ENCODE peak calls at places on chromosomes 11 and 22, in eight cellular contexts. K is NCI-H1417 treated with DMSO at 0.1 percent for 48 hours; Q is NCI-H1694 treated with DMSO at 0.1 percent for 48 hours; F is stimulated activated CD4-positive, alpha-beta T cell treated with anti-CD3 and anti-CD28 coated beads, TNF-alpha, amount 100 ng/mL, for 1 hour; G is K562; B is KBM-7; T is CD4-positive, alpha-beta T cell; X is stomach. S is an unnamed sample.

GRCh38 chr11:134139873-134140331 is 71.0 kb downstream of the JAM3 start:
- DNase-seq in X (peak), K (peak), F (no peak), G (peak), Q (peak), B (peak), T (peak), S (peak)

GRCh38 chr11:130609121-130610035 is 160.9 kb downstream of the ADAMTS15 start:
- DNase-seq in K (no peak), B (no peak), Q (no peak), G (peak), F (no peak), T (no peak), X (peak), S (no peak)

GRCh38 chr11:86489442-86489841 is 114.8 kb downstream of the CCDC81 start:
- DNase-seq in X (no peak), T (no peak), B (no peak), G (no peak), F (no peak), Q (no peak), K (no peak), S (no peak)

GRCh38 chr22:46684706-46685105 is 53.3 kb downstream of the CERK start:
- DNase-seq in K (no peak), B (peak), X (peak), G (no peak), F (no peak), Q (no peak), T (no peak), S (no peak)

GRCh38 chr11:82872377-82873150 is 27.7 kb downstream of the PRCP start:
- DNase-seq in G (no peak), K (no peak), X (no peak), F (no peak), B (no peak), Q (no peak), T (no peak), S (no peak)

GRCh38 chr11:124394408-124394807 is 4.4 kb downstream of the OR8B3 start:
- DNase-seq in G (peak), K (no peak), T (no peak), B (no peak), F (no peak), X (no peak), Q (no peak), S (no peak)

GRCh38 chr11:105004021-105004420 is 18.9 kb downstream of the CASP5 start:
- DNase-seq in T (no peak), G (no peak), X (no peak), B (no peak), Q (no peak), F (no peak), K (no peak), S (no peak)

GRCh38 chr11:115724709-115725108 is 220.5 kb upstream of the CADM1 start:
- DNase-seq in G (no peak), T (no peak), K (no peak), F (no peak), Q (no peak), B (no peak), X (no peak), S (no peak)

GRCh38 chr11:94885581-94885980 is 87.8 kb downstream of the CWC15 start:
- DNase-seq in G (no peak), Q (peak), B (no peak), X (no peak), F (no peak), K (no peak), T (no peak), S (no peak)

GRCh38 chr11:15845261-15845660 is 511.1 kb downstream of the SOX6 start:
- DNase-seq in Q (no peak), T (no peak), X (no peak), K (no peak), F (no peak), G (no peak), B (no peak), S (no peak)

GRCh38 chr11:61728066-61728939 is 24.1 kb upstream of the MYRF start:
- DNase-seq in T (no peak), B (no peak), G (no peak), X (no peak), K (no peak), F (no peak), Q (no peak), S (no peak)